ENCODE peak calls at places on chromosomes 12 and 14, in four cellular contexts. K is K562, Q is HepG2, O is H1. F is an unnamed sample.

GRCh38 chr12:120439646-120440247 is 1.8 kb downstream of the COX6A1 start:
- DNase-seq in K (peak; percentile 73), Q (peak; percentile 65), O (peak; percentile 70), F (peak; percentile 90)

GRCh38 chr12:63098851-63099250 is 52.1 kb downstream of the AVPR1A start:
- DNase-seq in K (no peak), Q (peak; percentile 16), O (no peak), F (peak; percentile 8)

GRCh38 chr12:5807538-5808219 is 137.4 kb downstream of the ANO2 start:
- DNase-seq in K (no peak), Q (no peak), O (no peak), F (no peak)

GRCh38 chr12:7637641-7638040 is 28.1 kb downstream of the APOBEC1 start:
- DNase-seq in K (no peak), Q (no peak), O (no peak), F (no peak)

GRCh38 chr14:87217023-87217422 is 776.0 kb downstream of the GALC start:
- DNase-seq in K (no peak), Q (no peak), O (no peak), F (no peak)

GRCh38 chr12:45756666-45757065 is 27.2 kb downstream of the ARID2 start:
- DNase-seq in K (no peak), Q (no peak), O (no peak), F (no peak)

GRCh38 chr14:72270341-72270740 is 338.1 kb downstream of the RGS6 start:
- DNase-seq in K (no peak), Q (no peak), O (no peak), F (no peak)

GRCh38 chr14:76564471-76565119 is 188.7 kb downstream of the ESRRB start:
- DNase-seq in K (no peak), Q (no peak), O (no peak), F (peak; percentile 19)

GRCh38 chr14:64998455-64998931 is 11.8 kb downstream of the FNTB start:
- DNase-seq in K (no peak), Q (no peak), O (no peak), F (no peak)

GRCh38 chr12:51643951-51644350 is 52.9 kb downstream of the SCN8A start:
- DNase-seq in K (no peak), Q (no peak), O (no peak), F (no peak)

GRCh38 chr12:51886021-51886710 is 1.7 kb upstream of the ANKRD33 start:
- DNase-seq in K (no peak), Q (peak; percentile 56), O (no peak), F (peak; percentile 55)

GRCh38 chr14:75259946-75260545 is 18.6 kb upstream of the FOS start:
- DNase-seq in K (no peak), Q (no peak), O (no peak), F (no peak)

GRCh38 chr12:65217127-65217526 is 47.7 kb downstream of the LEMD3 start:
- DNase-seq in K (no peak), Q (no peak), O (no peak), F (no peak)

GRCh38 chr14:62736426-62737043 is 308.7 kb downstream of the KCNH5 start:
- DNase-seq in K (no peak), Q (no peak), O (no peak), F (no peak)

GRCh38 chr12:56220611-56221232 is 1.0 kb downstream of the RNF41 start:
- DNase-seq in K (no peak), Q (no peak), O (no peak), F (no peak)

GRCh38 chr14:105528859-105529505 is 2.6 kb downstream of the TMEM121 start:
- DNase-seq in K (no peak), Q (no peak), O (no peak), F (no peak)

GRCh38 chr12:122111070-122111750 is 32.7 kb downstream of the MLXIP start:
- DNase-seq in K (no peak), Q (no peak), O (no peak), F (no peak)

GRCh38 chr12:66036317-66036716 is 94.2 kb downstream of the LLPH start:
- DNase-seq in K (no peak), Q (peak; percentile 60), O (no peak), F (peak; percentile 69)

GRCh38 chr14:51277753-51278415 is 37.8 kb downstream of the TMX1 start:
- DNase-seq in K (no peak), Q (no peak), O (no peak), F (no peak)

GRCh38 chr14:59314953-59315599 is 126.6 kb downstream of the DAAM1 start:
- DNase-seq in K (no peak), Q (peak; percentile 83), O (no peak), F (no peak)

GRCh38 chr14:103646189-103646588 is 17.2 kb downstream of the KLC1 start:
- DNase-seq in K (no peak), Q (no peak), O (no peak), F (no peak)

GRCh38 chr12:18718462-18718861 is 19.4 kb downstream of the PLCZ1 start:
- DNase-seq in K (no peak), Q (no peak), O (no peak), F (no peak)

GRCh38 chr12:15722951-15723350 is 66.2 kb downstream of the EPS8 start:
- DNase-seq in K (no peak), Q (no peak), O (no peak), F (no peak)

GRCh38 chr12:6288235-6288634 is 22.2 kb upstream of the PLEKHG6 start:
- DNase-seq in K (no peak), Q (no peak), O (no peak), F (no peak)

GRCh38 chr12:52244615-52244994 is 11.6 kb downstream of the KRT7 start:
- DNase-seq in K (no peak), Q (no peak), O (no peak), F (no peak)

GRCh38 chr12:101671157-101671791 is 26.2 kb upstream of the CHPT1 start:
- DNase-seq in K (no peak), Q (no peak), O (no peak), F (no peak)

DNA sequence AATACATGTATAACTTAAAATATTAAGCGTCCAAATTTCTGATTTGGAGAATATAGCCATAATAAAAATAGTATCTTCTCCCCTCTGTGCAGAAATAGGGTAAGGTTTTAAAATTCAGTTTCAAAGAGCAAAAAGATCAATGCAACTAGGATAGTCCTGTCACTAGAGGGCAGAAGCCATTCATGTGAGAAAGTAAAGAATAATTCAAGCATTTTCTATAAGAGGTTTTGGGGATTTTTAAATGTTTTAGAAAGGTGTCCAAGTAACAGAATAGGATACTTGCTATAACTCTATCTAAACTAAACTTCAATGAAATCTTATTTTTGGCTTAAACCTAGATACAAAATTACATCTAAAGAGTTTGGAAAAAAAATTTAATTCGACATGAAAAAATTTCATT is 50.3 kb downstream of the ADAMTS20 start:
- DNase-seq in K (no peak), Q (peak; percentile 3), O (no peak), F (peak; percentile 4)
- TF ChIP-seq MAFK in K (no peak), Q (no peak), O (no peak), F (no peak)

GRCh38 chr12:1479645-1480044 is 114.7 kb downstream of the FBXL14 start:
- DNase-seq in K (no peak), Q (no peak), O (no peak), F (no peak)

GRCh38 chr12:1481919-1482318 is 112.5 kb downstream of the FBXL14 start:
- DNase-seq in K (no peak), Q (no peak), O (no peak), F (no peak)

DNA sequence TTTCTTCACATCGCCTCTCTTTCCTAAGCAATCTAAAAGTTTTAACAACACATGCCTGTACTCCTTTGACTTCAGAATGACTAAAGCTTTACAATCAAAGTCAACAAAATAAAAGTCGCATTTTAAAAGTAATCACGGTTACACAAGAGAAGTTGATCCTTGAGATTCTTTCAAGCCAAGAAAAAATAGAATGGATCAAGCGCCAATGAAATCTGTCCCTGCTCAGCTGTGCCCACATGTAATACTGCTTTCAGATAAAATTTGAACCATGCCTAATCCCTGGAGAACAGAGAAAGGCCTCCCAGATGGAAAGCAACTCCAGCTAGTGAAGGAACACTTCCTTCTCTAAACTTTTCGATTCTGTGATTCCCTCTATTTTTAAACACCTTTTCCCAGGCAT is 113.1 kb downstream of the FBXL14 start:
- DNase-seq in K (no peak), Q (no peak), O (no peak), F (no peak)
- TF ChIP-seq JUN in K (no peak), Q (no peak), O (no peak), F (no peak)

DNA sequence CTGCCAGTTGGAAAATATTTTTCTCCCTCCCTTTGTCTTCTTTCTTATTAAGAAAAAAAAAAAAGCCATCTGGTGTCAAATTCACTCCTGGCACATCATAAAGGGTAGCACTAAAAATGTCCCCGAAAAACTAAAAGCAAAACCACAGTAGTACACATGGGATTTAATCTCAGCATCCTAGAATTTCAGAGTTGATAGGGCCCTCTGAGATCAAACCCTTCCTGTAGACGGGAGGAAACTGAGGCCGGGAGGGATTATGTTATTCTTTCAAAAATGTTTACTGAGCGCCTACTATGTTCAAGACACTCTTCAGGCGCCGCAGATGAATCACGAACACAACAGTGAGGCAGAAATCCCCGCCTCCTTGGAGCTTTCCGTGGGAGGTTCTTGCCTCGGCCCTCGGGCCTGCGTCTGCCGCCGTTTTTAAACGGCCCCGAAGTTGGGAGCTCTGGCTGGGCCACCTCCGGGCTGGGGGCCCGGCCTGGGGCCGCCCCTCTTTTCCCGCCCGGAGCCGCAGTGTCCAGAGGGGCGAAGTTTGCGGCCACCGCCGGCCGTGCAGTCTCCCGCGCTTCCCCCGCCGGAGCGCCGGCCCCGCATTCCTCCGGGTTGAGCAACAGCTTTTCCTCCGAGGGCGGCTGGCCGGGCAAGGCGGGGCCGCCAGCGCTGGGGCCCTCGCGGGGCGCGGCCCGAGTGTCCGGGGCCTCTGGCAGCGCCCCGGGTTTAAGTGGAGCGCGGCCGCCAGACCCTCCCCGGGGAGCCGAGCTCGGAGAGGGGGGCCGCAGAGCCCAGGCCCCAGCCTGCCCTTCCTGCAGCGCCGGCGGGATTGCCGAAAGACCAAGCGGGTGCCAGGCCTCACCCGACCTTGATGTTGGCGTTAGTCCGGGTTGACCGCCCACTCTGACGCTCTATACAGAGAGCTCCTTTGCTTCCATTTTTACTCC is 18.6 kb upstream of the CTDSP2 start:
- DNase-seq in K (peak; percentile 77), Q (no peak), O (peak; percentile 73), F (peak; percentile 83)
- TF ChIP-seq KDM1A in K (peak; percentile 29), Q (no peak), O (no peak), F (no peak)

GRCh38 chr12:40693503-40693863 is 1.2 kb downstream of the CNTN1 start:
- DNase-seq in K (no peak), Q (no peak), O (peak; percentile 60), F (peak; percentile 86)

GRCh38 chr12:40692617-40693502 is 621 bp downstream of the CNTN1 start:
- DNase-seq in K (no peak), Q (no peak), O (peak; percentile 75), F (peak; percentile 65)

GRCh38 chr12:40689576-40689975 is 2.7 kb upstream of the CNTN1 start:
- DNase-seq in K (no peak), Q (no peak), O (no peak), F (no peak)

GRCh38 chr12:40688085-40688725 is 4.0 kb upstream of the CNTN1 start:
- DNase-seq in K (no peak), Q (no peak), O (no peak), F (no peak)

GRCh38 chr12:40691913-40692616 is at the start of gene CNTN1:
- DNase-seq in K (peak; percentile 6), Q (no peak), O (peak; percentile 90), F (peak; percentile 99)
- TF ChIP-seq MAFK in K (no peak), Q (no peak), O (no peak), F (no peak)

DNA sequence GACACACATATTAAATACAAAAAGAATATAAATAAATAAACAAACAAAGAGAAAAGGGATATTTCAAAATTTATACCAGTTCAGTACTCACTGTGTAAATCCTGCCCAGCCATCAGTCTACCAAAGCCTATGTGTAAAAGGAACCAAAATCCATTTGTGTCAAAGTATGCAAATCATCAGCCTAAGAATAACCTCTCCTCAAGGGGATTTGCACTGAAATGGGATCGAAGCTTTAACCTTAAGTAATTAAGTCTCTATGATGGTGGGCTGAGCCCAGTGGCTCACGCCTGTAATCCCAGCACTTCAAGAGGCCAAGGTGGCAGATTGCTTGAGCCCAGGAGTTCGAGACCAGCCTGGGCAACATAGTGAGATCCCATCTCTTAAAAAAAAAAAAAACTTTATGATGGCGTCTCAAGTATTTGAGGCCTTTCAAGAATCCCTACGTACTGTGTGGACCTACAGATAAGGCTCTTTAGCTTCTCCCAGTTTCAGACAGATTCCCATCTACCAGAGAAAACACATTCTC is 57.8 kb upstream of the METAP2 start:
- DNase-seq in K (no peak), Q (no peak), O (no peak), F (no peak)
- TF ChIP-seq JUN in K (no peak), Q (no peak), O (no peak), F (no peak)

F was measured in A549.